ENCODE peak calls at places on chromosomes 13 and 19, in seven cellular contexts. C is IMR-90, L is thoracic aorta, I is BJ, Z is mammary epithelial cell, S is heart right ventricle, T is gastrocnemius medialis. U is an unnamed sample.

GRCh38 chr13:93476175-93476574 is 249.6 kb downstream of the GPC6 start:
- DNase-seq in S (no peak), C (peak), T (no peak), Z (peak), L (no peak), I (no peak), U (peak)

GRCh38 chr19:492091-492531 is 4.2 kb upstream of the MADCAM1 start:
- DNase-seq in Z (no peak), S (no peak), T (no peak), L (no peak), I (no peak), C (no peak), U (no peak)

GRCh38 chr13:108987945-108988344 is 358.5 kb downstream of the MYO16 start:
- DNase-seq in C (no peak), Z (no peak), L (no peak), T (no peak), I (no peak), S (no peak), U (no peak)

GRCh38 chr13:78610381-78610883 is 7.1 kb upstream of the POU4F1 start:
- DNase-seq in S (no peak), Z (no peak), T (no peak), C (peak), L (no peak), I (no peak), U (no peak)

GRCh38 chr19:18120127-18120526 is 22.5 kb downstream of the MAST3 start:
- DNase-seq in C (no peak), I (no peak), S (no peak), T (no peak), L (no peak), Z (no peak), U (no peak)

GRCh38 chr13:94776956-94777355 is 64.6 kb upstream of the SOX21 start:
- DNase-seq in T (no peak), S (no peak), Z (no peak), I (no peak), L (no peak), C (no peak), U (no peak)

GRCh38 chr19:18408053-18408476 is 10.6 kb upstream of the LRRC25 start:
- DNase-seq in S (peak), I (no peak), T (no peak), Z (no peak), L (no peak), C (no peak), U (no peak)

GRCh38 chr13:76812971-76813691 is 73.1 kb downstream of the KCTD12 start:
- DNase-seq in C (no peak), Z (no peak), S (peak), I (no peak), T (peak), L (no peak), U (peak)

GRCh38 chr13:78137404-78138142 is 218.9 kb upstream of the EDNRB start:
- DNase-seq in T (no peak), I (no peak), Z (peak), C (peak), S (no peak), L (no peak), U (peak)

GRCh38 chr13:68608147-68608546 is 1378.0 kb upstream of the PCDH9 start:
- DNase-seq in Z (no peak), L (no peak), I (no peak), C (no peak), T (no peak), S (no peak), U (no peak)

GRCh38 chr13:114145256-114145655 is 12.8 kb upstream of the RASA3 start:
- DNase-seq in I (no peak), T (no peak), C (no peak), S (no peak), Z (no peak), L (no peak), U (no peak)

GRCh38 chr19:11736696-11737095 is 2.0 kb downstream of the ZNF823 start:
- DNase-seq in C (peak), Z (peak), L (peak), S (peak), T (peak), I (peak), U (peak)

GRCh38 chr13:46367622-46368327 is 19.3 kb downstream of the RUBCNL start:
- DNase-seq in S (no peak), L (no peak), C (peak), Z (peak), I (no peak), T (no peak), U (peak)

GRCh38 chr19:49453013-49453756 is at the start of gene ALDH16A1:
- DNase-seq in I (peak), Z (peak), T (peak), S (peak), L (peak), C (peak), U (peak)

GRCh38 chr13:98738213-98738612 is 14.3 kb downstream of the SLC15A1 start:
- DNase-seq in L (no peak), S (no peak), I (no peak), C (no peak), T (no peak), Z (no peak), U (no peak)

GRCh38 chr13:97944396-97945029 is 9.0 kb upstream of the IPO5 start:
- DNase-seq in T (no peak), Z (no peak), L (no peak), I (no peak), C (peak), S (no peak), U (peak)

GRCh38 chr13:36341718-36342117 is 4.5 kb downstream of the SPART start:
- DNase-seq in S (no peak), I (no peak), T (no peak), L (no peak), C (peak), Z (peak), U (peak)

GRCh38 chr19:39409886-39410619 is 2.4 kb upstream of the PLEKHG2 start:
- DNase-seq in L (no peak), C (no peak), I (no peak), S (peak), Z (no peak), T (peak), U (peak)

GRCh38 chr13:28324181-28324789 is 170.6 kb downstream of the FLT1 start:
- DNase-seq in Z (peak), T (no peak), C (peak), L (no peak), S (peak), I (no peak), U (peak)

GRCh38 chr19:20565321-20566018 is at the start of gene ZNF737:
- DNase-seq in S (peak), C (peak), Z (peak), L (peak), I (peak), T (peak), U (peak)

GRCh38 chr13:104006625-104007061 is 940.4 kb upstream of the SLC10A2 start:
- DNase-seq in L (no peak), C (peak), S (no peak), I (no peak), Z (no peak), T (no peak), U (peak)

GRCh38 chr13:38176664-38177063 is 173.0 kb upstream of the UFM1 start:
- DNase-seq in I (no peak), S (no peak), T (no peak), Z (no peak), L (no peak), C (no peak), U (no peak)

GRCh38 chr19:46608581-46609345 is 7.6 kb downstream of the CALM3 start:
- DNase-seq in I (no peak), S (no peak), T (peak), L (no peak), C (no peak), Z (no peak), U (no peak)

GRCh38 chr13:74550039-74550438 is 415.8 kb upstream of the KLF12 start:
- DNase-seq in L (no peak), Z (peak), T (no peak), C (no peak), I (no peak), S (no peak), U (peak)

GRCh38 chr19:14954071-14954655 is 12.9 kb downstream of the OR7C2 start:
- DNase-seq in L (no peak), T (no peak), I (no peak), C (no peak), Z (peak), S (no peak), U (no peak)

GRCh38 chr13:40476175-40476958 is 190.1 kb downstream of the FOXO1 start:
- DNase-seq in T (no peak), L (no peak), S (no peak), C (no peak), I (peak), Z (no peak), U (peak)

GRCh38 chr13:73857106-73857505 is 277.1 kb downstream of the KLF12 start:
- DNase-seq in S (no peak), T (no peak), I (no peak), Z (no peak), L (no peak), C (no peak), U (peak)

GRCh38 chr13:79490326-79490725 is 9.4 kb downstream of the NDFIP2 start:
- DNase-seq in C (no peak), Z (no peak), L (no peak), I (no peak), S (no peak), T (no peak), U (no peak)

GRCh38 chr19:4196587-4197148 is 14.2 kb downstream of the ANKRD24 start:
- DNase-seq in C (no peak), S (no peak), T (no peak), L (no peak), I (no peak), Z (no peak), U (no peak)

DNA sequence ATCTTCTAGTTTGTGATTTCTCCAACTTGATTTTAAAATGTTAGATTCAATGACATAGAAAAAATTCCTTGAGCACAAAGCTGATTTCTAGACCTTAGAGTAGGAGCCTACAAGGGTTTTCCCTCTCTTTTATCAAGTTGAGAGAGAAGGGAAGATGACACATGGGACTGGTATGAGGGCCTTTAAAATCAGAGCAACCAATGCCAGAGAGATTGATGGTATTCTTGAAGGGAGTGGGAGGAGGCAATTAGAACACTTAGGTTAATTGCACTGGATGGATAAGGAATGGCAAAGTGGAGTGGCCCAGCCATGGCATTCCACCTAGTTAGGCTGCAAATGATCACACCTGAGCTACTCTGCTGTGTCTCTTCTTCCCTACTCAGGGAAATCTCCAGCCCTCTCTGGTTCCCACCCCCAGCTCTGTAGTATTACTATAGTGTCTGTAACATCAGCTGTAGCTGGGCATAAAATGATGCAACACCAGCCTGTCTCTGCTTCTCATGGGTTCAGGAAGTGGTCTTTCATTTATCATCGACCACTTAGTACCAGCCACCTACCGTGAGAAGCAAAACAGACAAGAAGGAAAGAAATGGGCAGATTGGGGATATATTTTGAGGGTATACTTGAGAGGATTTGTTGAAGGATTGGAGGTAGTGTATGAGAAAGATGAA is 333.6 kb downstream of the DLEU7 start:
- DNase-seq in Z (no peak), I (no peak), S (no peak), T (no peak), L (no peak), C (peak), U (peak)
- TF ChIP-seq CTCF in Z (no peak), I (no peak), S (no peak), T (no peak), L (no peak), C (no peak), U (no peak)

GRCh38 chr19:40776966-40777794 is 867 bp upstream of the RAB4B start:
- DNase-seq in S (peak), I (peak), C (peak), T (peak), L (peak), Z (peak), U (peak)

GRCh38 chr19:40776364-40776763 is 1.0 kb downstream of the MIA start:
- DNase-seq in Z (no peak), C (no peak), I (no peak), S (no peak), L (no peak), T (no peak), U (no peak)

GRCh38 chr19:40777795-40778044 is 327 bp upstream of the RAB4B start:
- DNase-seq in I (no peak), Z (no peak), S (no peak), L (no peak), C (no peak), T (no peak), U (no peak)

GRCh38 chr19:40778865-40779284 is 828 bp downstream of the RAB4B start:
- DNase-seq in C (peak), I (no peak), L (no peak), T (no peak), Z (no peak), S (no peak), U (peak)

GRCh38 chr19:40778045-40778864 is at the start of gene RAB4B:
- DNase-seq in L (peak), S (peak), I (peak), C (peak), Z (peak), T (peak), U (peak)
- TF ChIP-seq CTCF in L (no peak), S (peak), I (no peak), C (no peak), Z (no peak), T (peak), U (no peak)

GRCh38 chr19:45560686-45561085 is 23.9 kb downstream of the OPA3 start:
- DNase-seq in Z (no peak), L (no peak), I (no peak), T (no peak), C (no peak), S (no peak), U (no peak)

GRCh38 chr19:45556835-45557234 is 27.8 kb downstream of the OPA3 start:
- DNase-seq in C (no peak), Z (no peak), T (no peak), I (no peak), S (peak), L (no peak), U (no peak)

GRCh38 chr19:45560038-45560437 is 24.6 kb downstream of the OPA3 start:
- DNase-seq in Z (no peak), I (no peak), L (no peak), T (no peak), S (no peak), C (no peak), U (no peak)

GRCh38 chr19:45554481-45554880 is 30.1 kb downstream of the OPA3 start:
- DNase-seq in S (no peak), I (no peak), Z (no peak), C (no peak), L (no peak), T (no peak), U (no peak)

GRCh38 chr19:45558399-45558878 is 26.2 kb downstream of the OPA3 start:
- DNase-seq in I (no peak), T (no peak), S (peak), C (peak), L (no peak), Z (peak), U (peak)
- TF ChIP-seq CTCF in I (peak), T (peak), S (peak), C (peak), L (peak), Z (peak), U (peak)

GRCh38 chr19:44142014-44142523 is 715 bp downstream of the ZNF234 start:
- DNase-seq in C (peak), S (peak), L (no peak), T (no peak), Z (peak), I (no peak), U (peak)

DNA sequence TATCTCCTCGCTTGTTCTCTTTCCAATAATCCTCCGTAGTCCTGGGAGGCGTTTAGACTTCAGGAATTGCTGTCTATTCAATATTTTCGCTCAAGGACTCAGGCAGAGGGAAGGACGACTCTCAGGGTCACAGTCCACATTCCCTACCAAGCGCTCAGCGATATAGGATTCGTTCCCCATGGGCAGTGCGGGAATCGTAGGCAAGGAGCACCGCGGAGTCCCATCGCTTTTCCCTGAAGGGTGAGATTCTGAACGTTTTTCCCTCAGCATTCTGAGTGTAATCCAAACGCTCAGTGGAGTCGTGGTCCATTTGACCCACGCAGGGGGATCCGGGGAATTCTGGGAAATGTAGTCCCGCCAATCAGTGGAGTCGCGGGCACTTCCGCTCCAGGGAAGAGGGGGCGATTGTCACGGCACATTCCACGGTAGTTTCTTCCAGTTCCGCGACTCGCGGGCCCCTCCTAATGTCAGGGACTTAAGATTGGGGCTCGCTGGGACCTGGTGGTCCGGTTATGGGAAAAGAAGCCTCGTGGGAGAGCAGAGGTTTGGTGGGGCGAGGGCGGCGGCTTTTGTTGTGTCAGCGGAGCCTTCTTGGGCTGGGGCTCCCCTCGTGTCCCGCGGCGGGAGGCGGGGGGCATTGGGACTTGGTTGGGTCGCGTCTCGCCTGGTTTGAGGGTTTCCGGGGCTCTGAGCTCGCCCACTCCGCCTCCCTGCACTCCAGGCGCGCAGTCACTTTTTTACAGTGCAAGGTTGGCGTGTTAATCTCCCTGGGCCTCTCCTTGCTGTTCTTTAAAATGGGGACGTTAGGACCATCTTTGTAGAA is at the start of gene ZNF234:
- DNase-seq in S (peak), T (peak), I (peak), L (peak), Z (peak), C (peak), U (peak)
- TF ChIP-seq CTCF in S (peak), T (no peak), I (peak), L (no peak), Z (no peak), C (peak), U (no peak)

DNA sequence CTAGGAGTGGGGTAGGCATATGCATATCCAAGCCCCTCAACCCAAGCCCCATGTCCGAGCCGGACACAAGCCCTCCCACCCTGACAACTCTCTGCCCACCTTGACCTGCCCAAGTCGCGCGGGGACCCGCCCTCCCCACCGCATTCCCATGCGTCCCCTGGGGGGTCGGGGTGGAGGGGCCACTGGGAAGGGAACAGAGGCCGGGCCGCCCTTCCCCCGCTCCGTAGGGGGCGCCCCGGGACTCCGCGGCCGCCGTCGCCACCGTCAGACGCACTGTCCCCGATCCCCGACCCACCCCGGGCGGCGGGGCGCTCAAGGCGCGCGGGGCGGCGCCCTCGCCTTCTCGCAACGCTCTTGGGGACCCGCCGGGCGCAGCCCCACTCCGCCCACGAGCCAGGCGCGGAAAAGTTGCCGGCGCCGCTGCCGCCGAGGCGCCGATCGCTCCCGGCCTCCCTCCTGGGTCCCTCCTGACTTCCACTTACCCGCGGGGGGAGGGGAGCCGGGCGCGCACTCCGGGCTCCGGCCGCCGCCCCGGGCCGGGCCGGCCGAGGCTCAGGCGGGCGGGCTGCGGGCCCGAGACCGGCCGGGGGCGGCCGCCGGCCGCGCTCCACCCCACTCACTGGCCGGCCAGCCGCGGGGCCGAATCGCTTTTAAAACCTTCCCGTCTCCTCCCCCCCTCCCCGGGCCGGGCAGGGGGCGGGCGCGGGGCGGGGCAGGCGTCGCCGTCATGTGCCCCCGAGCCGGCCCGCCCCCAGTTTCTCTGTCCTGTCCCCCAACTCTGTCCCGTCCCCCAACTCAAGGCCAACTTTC is 34.4 kb upstream of the NANOS3 start:
- DNase-seq in I (no peak), C (peak), S (peak), Z (peak), T (peak), L (peak), U (peak)
- TF ChIP-seq CTCF in I (no peak), C (no peak), S (peak), Z (no peak), T (no peak), L (no peak), U (no peak)

GRCh38 chr19:51246153-51246552 is 4.7 kb upstream of the SIGLECL1 start:
- DNase-seq in S (no peak), Z (peak), T (no peak), L (no peak), C (peak), I (no peak), U (peak)
- TF ChIP-seq CTCF in S (no peak), Z (no peak), T (no peak), L (no peak), C (no peak), I (no peak), U (no peak)

GRCh38 chr19:51772977-51773376 is 12.0 kb downstream of the FPR2 start:
- DNase-seq in Z (peak), C (no peak), I (no peak), S (no peak), L (no peak), T (no peak), U (peak)
- TF ChIP-seq CTCF in Z (no peak), C (no peak), I (no peak), S (no peak), L (no peak), T (no peak), U (no peak)

GRCh38 chr13:30862707-30863106 is 43.4 kb upstream of the MEDAG start:
- DNase-seq in S (no peak), C (no peak), I (no peak), L (peak), T (peak), Z (no peak), U (peak)
- TF ChIP-seq CTCF in S (no peak), C (no peak), I (no peak), L (no peak), T (no peak), Z (no peak), U (peak)

GRCh38 chr19:5926641-5927438 is 12.8 kb downstream of the CAPS start:
- DNase-seq in S (peak), Z (no peak), T (peak), L (no peak), I (peak), C (no peak), U (peak)
- TF ChIP-seq CTCF in S (no peak), Z (no peak), T (no peak), L (no peak), I (no peak), C (no peak), U (no peak)

U was measured in cardiac fibroblast.